ENCODE peak calls at places on chromosomes 11 and 22, in seven cellular contexts. One of them, this sample, is unnamed.

GRCh38 chr11:61270354-61271070 is 24.6 kb downstream of the VWCE start:
- DNase-seq in myocyte: no peak
- DNase-seq in Ammon's horn: no peak
- DNase-seq in ovary: no peak
- DNase-seq in amniotic stem cell: no peak
- DNase-seq in ELR: peak; percentile 58
- DNase-seq in stimulated activated naive B cell treated with anti-CD40 and anti-IgM and Interleukin-4, amounts not matched to agents 10 μg/mL and 1 μg/mL and 100 μg/mL, for 72 hours: no peak
- DNase-seq in this sample: no peak

GRCh38 chr22:47352920-47353700 is 590.7 kb downstream of the TBC1D22A start:
- DNase-seq in myocyte: no peak
- DNase-seq in Ammon's horn: no peak
- DNase-seq in ovary: no peak
- DNase-seq in amniotic stem cell: no peak
- DNase-seq in ELR: no peak
- DNase-seq in stimulated activated naive B cell treated with anti-CD40 and anti-IgM and Interleukin-4, amounts not matched to agents 10 μg/mL and 1 μg/mL and 100 μg/mL, for 72 hours: no peak
- DNase-seq in this sample: no peak

GRCh38 chr11:122633219-122633829 is 22.2 kb upstream of the UBASH3B start:
- DNase-seq in myocyte: peak; percentile 71
- DNase-seq in Ammon's horn: peak; percentile 68
- DNase-seq in ovary: no peak
- DNase-seq in amniotic stem cell: peak; percentile 12
- DNase-seq in ELR: peak; percentile 81
- DNase-seq in stimulated activated naive B cell treated with anti-CD40 and anti-IgM and Interleukin-4, amounts not matched to agents 10 μg/mL and 1 μg/mL and 100 μg/mL, for 72 hours: no peak
- DNase-seq in this sample: peak; percentile 33

GRCh38 chr11:76577199-76577920 is 93.2 kb downstream of the LRRC32 start:
- DNase-seq in myocyte: peak; percentile 81
- DNase-seq in Ammon's horn: no peak
- DNase-seq in ovary: no peak
- DNase-seq in amniotic stem cell: peak; percentile 79
- DNase-seq in ELR: peak; percentile 89
- DNase-seq in stimulated activated naive B cell treated with anti-CD40 and anti-IgM and Interleukin-4, amounts not matched to agents 10 μg/mL and 1 μg/mL and 100 μg/mL, for 72 hours: no peak
- DNase-seq in this sample: no peak

GRCh38 chr11:12460441-12460840 is 83.1 kb downstream of the PARVA start:
- DNase-seq in myocyte: no peak
- DNase-seq in Ammon's horn: peak; percentile 61
- DNase-seq in ovary: no peak
- DNase-seq in amniotic stem cell: no peak
- DNase-seq in ELR: no peak
- DNase-seq in stimulated activated naive B cell treated with anti-CD40 and anti-IgM and Interleukin-4, amounts not matched to agents 10 μg/mL and 1 μg/mL and 100 μg/mL, for 72 hours: no peak
- DNase-seq in this sample: no peak

GRCh38 chr22:39943366-39943765 is 16.8 kb upstream of the TMA7B start:
- DNase-seq in myocyte: no peak
- DNase-seq in Ammon's horn: no peak
- DNase-seq in ovary: no peak
- DNase-seq in amniotic stem cell: no peak
- DNase-seq in ELR: no peak
- DNase-seq in stimulated activated naive B cell treated with anti-CD40 and anti-IgM and Interleukin-4, amounts not matched to agents 10 μg/mL and 1 μg/mL and 100 μg/mL, for 72 hours: no peak
- DNase-seq in this sample: no peak

GRCh38 chr11:9656864-9657263 is 7.0 kb upstream of the SWAP70 start:
- DNase-seq in myocyte: peak; percentile 51
- DNase-seq in Ammon's horn: no peak
- DNase-seq in ovary: no peak
- DNase-seq in amniotic stem cell: no peak
- DNase-seq in ELR: no peak
- DNase-seq in stimulated activated naive B cell treated with anti-CD40 and anti-IgM and Interleukin-4, amounts not matched to agents 10 μg/mL and 1 μg/mL and 100 μg/mL, for 72 hours: no peak
- DNase-seq in this sample: no peak

GRCh38 chr11:109641549-109641948 is 219.6 kb downstream of the C11orf87 start:
- DNase-seq in myocyte: peak; percentile 80
- DNase-seq in Ammon's horn: no peak
- DNase-seq in ovary: no peak
- DNase-seq in amniotic stem cell: no peak
- DNase-seq in ELR: peak; percentile 54
- DNase-seq in stimulated activated naive B cell treated with anti-CD40 and anti-IgM and Interleukin-4, amounts not matched to agents 10 μg/mL and 1 μg/mL and 100 μg/mL, for 72 hours: no peak
- DNase-seq in this sample: no peak

GRCh38 chr11:119361056-119361787 is 14.7 kb upstream of the MFRP start:
- DNase-seq in myocyte: peak; percentile 98
- DNase-seq in Ammon's horn: no peak
- DNase-seq in ovary: peak; percentile 71
- DNase-seq in amniotic stem cell: peak; percentile 32
- DNase-seq in ELR: peak; percentile 81
- DNase-seq in stimulated activated naive B cell treated with anti-CD40 and anti-IgM and Interleukin-4, amounts not matched to agents 10 μg/mL and 1 μg/mL and 100 μg/mL, for 72 hours: no peak
- DNase-seq in this sample: no peak

GRCh38 chr11:64850979-64851567 is 6.6 kb upstream of the CDC42BPG start:
- DNase-seq in myocyte: no peak
- DNase-seq in Ammon's horn: no peak
- DNase-seq in ovary: no peak
- DNase-seq in amniotic stem cell: no peak
- DNase-seq in ELR: peak; percentile 56
- DNase-seq in stimulated activated naive B cell treated with anti-CD40 and anti-IgM and Interleukin-4, amounts not matched to agents 10 μg/mL and 1 μg/mL and 100 μg/mL, for 72 hours: peak; percentile 93
- DNase-seq in this sample: no peak

GRCh38 chr11:67050139-67050538 is 6.5 kb upstream of the RHOD start:
- DNase-seq in myocyte: no peak
- DNase-seq in Ammon's horn: no peak
- DNase-seq in ovary: no peak
- DNase-seq in amniotic stem cell: no peak
- DNase-seq in ELR: no peak
- DNase-seq in stimulated activated naive B cell treated with anti-CD40 and anti-IgM and Interleukin-4, amounts not matched to agents 10 μg/mL and 1 μg/mL and 100 μg/mL, for 72 hours: no peak
- DNase-seq in this sample: no peak

GRCh38 chr22:46741974-46742519 is 4.0 kb upstream of the CERK start:
- DNase-seq in myocyte: no peak
- DNase-seq in Ammon's horn: no peak
- DNase-seq in ovary: no peak
- DNase-seq in amniotic stem cell: no peak
- DNase-seq in ELR: no peak
- DNase-seq in stimulated activated naive B cell treated with anti-CD40 and anti-IgM and Interleukin-4, amounts not matched to agents 10 μg/mL and 1 μg/mL and 100 μg/mL, for 72 hours: no peak
- DNase-seq in this sample: no peak

GRCh38 chr11:122976734-122977454 is 4.7 kb downstream of the BSX start:
- DNase-seq in myocyte: no peak
- DNase-seq in Ammon's horn: no peak
- DNase-seq in ovary: no peak
- DNase-seq in amniotic stem cell: no peak
- DNase-seq in ELR: no peak
- DNase-seq in stimulated activated naive B cell treated with anti-CD40 and anti-IgM and Interleukin-4, amounts not matched to agents 10 μg/mL and 1 μg/mL and 100 μg/mL, for 72 hours: no peak
- DNase-seq in this sample: no peak

GRCh38 chr11:36367806-36368680 is 72.0 kb downstream of the PRR5L start:
- DNase-seq in myocyte: peak; percentile 37
- DNase-seq in Ammon's horn: no peak
- DNase-seq in ovary: no peak
- DNase-seq in amniotic stem cell: no peak
- DNase-seq in ELR: no peak
- DNase-seq in stimulated activated naive B cell treated with anti-CD40 and anti-IgM and Interleukin-4, amounts not matched to agents 10 μg/mL and 1 μg/mL and 100 μg/mL, for 72 hours: no peak
- DNase-seq in this sample: no peak

GRCh38 chr11:117328414-117329010 is 858 bp downstream of the CEP164 start:
- DNase-seq in myocyte: peak; percentile 42
- DNase-seq in Ammon's horn: peak; percentile 49
- DNase-seq in ovary: peak; percentile 51
- DNase-seq in amniotic stem cell: no peak
- DNase-seq in ELR: peak; percentile 57
- DNase-seq in stimulated activated naive B cell treated with anti-CD40 and anti-IgM and Interleukin-4, amounts not matched to agents 10 μg/mL and 1 μg/mL and 100 μg/mL, for 72 hours: no peak
- DNase-seq in this sample: no peak

GRCh38 chr22:43152355-43153071 is 1.2 kb downstream of the TSPO start:
- DNase-seq in myocyte: peak; percentile 74
- DNase-seq in Ammon's horn: peak; percentile 66
- DNase-seq in ovary: peak; percentile 62
- DNase-seq in amniotic stem cell: peak; percentile 31
- DNase-seq in ELR: peak; percentile 65
- DNase-seq in stimulated activated naive B cell treated with anti-CD40 and anti-IgM and Interleukin-4, amounts not matched to agents 10 μg/mL and 1 μg/mL and 100 μg/mL, for 72 hours: no peak
- DNase-seq in this sample: no peak